ENCODE peak calls at places on chromosomes 11 and 22, in six cellular contexts. One of them, this sample, is unnamed.

GRCh38 chr11:91922846-91923245 is 301.8 kb upstream of the FAT3 start:
- DNase-seq in thoracic aorta: no peak
- DNase-seq in left ventricle myocardium inferior: no peak
- DNase-seq in tibial artery: no peak
- DNase-seq in psoas muscle: no peak
- DNase-seq in left lung: no peak
- DNase-seq in this sample: no peak

GRCh38 chr11:18768472-18768901 is 23.1 kb downstream of the PTPN5 start:
- DNase-seq in tibial artery: no peak
- DNase-seq in left lung: no peak
- DNase-seq in thoracic aorta: no peak
- DNase-seq in left ventricle myocardium inferior: no peak
- DNase-seq in psoas muscle: no peak
- DNase-seq in this sample: no peak

GRCh38 chr11:61489833-61490585 is 18.5 kb upstream of the LRRC10B start:
- DNase-seq in tibial artery: no peak
- DNase-seq in thoracic aorta: no peak
- DNase-seq in left lung: no peak
- DNase-seq in left ventricle myocardium inferior: peak; percentile 40
- DNase-seq in psoas muscle: no peak
- DNase-seq in this sample: no peak

GRCh38 chr22:26702906-26703830 is 45.8 kb downstream of the MIAT start:
- DNase-seq in psoas muscle: no peak
- DNase-seq in left lung: no peak
- DNase-seq in thoracic aorta: no peak
- DNase-seq in left ventricle myocardium inferior: no peak
- DNase-seq in tibial artery: no peak
- DNase-seq in this sample: no peak

GRCh38 chr22:46031965-46032851 is 55.2 kb upstream of the WNT7B start:
- DNase-seq in psoas muscle: no peak
- DNase-seq in left ventricle myocardium inferior: peak; percentile 16
- DNase-seq in left lung: no peak
- DNase-seq in tibial artery: peak; percentile 24
- DNase-seq in thoracic aorta: no peak
- DNase-seq in this sample: peak; percentile 72

GRCh38 chr22:43136255-43136654 is 6.9 kb downstream of the MCAT start:
- DNase-seq in left ventricle myocardium inferior: peak; percentile 41
- DNase-seq in tibial artery: no peak
- DNase-seq in psoas muscle: no peak
- DNase-seq in thoracic aorta: no peak
- DNase-seq in left lung: peak; percentile 82
- DNase-seq in this sample: no peak

GRCh38 chr11:126232683-126233082 is 21.1 kb downstream of the FAM118B start:
- DNase-seq in thoracic aorta: no peak
- DNase-seq in psoas muscle: no peak
- DNase-seq in tibial artery: no peak
- DNase-seq in left lung: no peak
- DNase-seq in left ventricle myocardium inferior: no peak
- DNase-seq in this sample: no peak

GRCh38 chr22:49349181-49349835 is 478.4 kb downstream of the BRD1 start:
- DNase-seq in thoracic aorta: no peak
- DNase-seq in left lung: no peak
- DNase-seq in left ventricle myocardium inferior: no peak
- DNase-seq in tibial artery: no peak
- DNase-seq in psoas muscle: peak; percentile 20
- DNase-seq in this sample: no peak

GRCh38 chr11:38791346-38791961 is 2193.4 kb upstream of the RAG2 start:
- DNase-seq in left lung: no peak
- DNase-seq in tibial artery: no peak
- DNase-seq in left ventricle myocardium inferior: no peak
- DNase-seq in psoas muscle: no peak
- DNase-seq in thoracic aorta: no peak
- DNase-seq in this sample: no peak

GRCh38 chr11:8331767-8332166 is 68.1 kb upstream of the LMO1 start:
- DNase-seq in left ventricle myocardium inferior: no peak
- DNase-seq in left lung: no peak
- DNase-seq in psoas muscle: no peak
- DNase-seq in tibial artery: no peak
- DNase-seq in thoracic aorta: no peak
- DNase-seq in this sample: no peak

GRCh38 chr11:69350040-69350439 is 56.1 kb downstream of the MYEOV start:
- DNase-seq in left lung: no peak
- DNase-seq in tibial artery: no peak
- DNase-seq in left ventricle myocardium inferior: no peak
- DNase-seq in psoas muscle: no peak
- DNase-seq in thoracic aorta: no peak
- DNase-seq in this sample: no peak

GRCh38 chr22:27980424-27981148 is 61.5 kb upstream of the PITPNB start:
- DNase-seq in thoracic aorta: no peak
- DNase-seq in psoas muscle: no peak
- DNase-seq in tibial artery: no peak
- DNase-seq in left ventricle myocardium inferior: no peak
- DNase-seq in left lung: no peak
- DNase-seq in this sample: peak; percentile 29

GRCh38 chr22:24105018-24105360 is 76.3 kb upstream of the SUSD2 start:
- DNase-seq in tibial artery: peak; percentile 58
- DNase-seq in thoracic aorta: no peak
- DNase-seq in left ventricle myocardium inferior: no peak
- DNase-seq in psoas muscle: no peak
- DNase-seq in left lung: no peak
- DNase-seq in this sample: no peak

GRCh38 chr11:1454576-1454975 is 32.0 kb downstream of the MOB2 start:
- DNase-seq in tibial artery: no peak
- DNase-seq in thoracic aorta: no peak
- DNase-seq in left ventricle myocardium inferior: no peak
- DNase-seq in psoas muscle: no peak
- DNase-seq in left lung: no peak
- DNase-seq in this sample: no peak

GRCh38 chr11:110069158-110069737 is 23.9 kb upstream of the ZC3H12C start:
- DNase-seq in psoas muscle: peak; percentile 86
- DNase-seq in thoracic aorta: no peak
- DNase-seq in left lung: no peak
- DNase-seq in tibial artery: peak; percentile 53
- DNase-seq in left ventricle myocardium inferior: peak; percentile 72
- DNase-seq in this sample: no peak

GRCh38 chr22:19996694-19997384 is 19.8 kb downstream of the ARVCF start:
- DNase-seq in left lung: peak; percentile 50
- DNase-seq in psoas muscle: peak; percentile 44
- DNase-seq in thoracic aorta: no peak
- DNase-seq in tibial artery: no peak
- DNase-seq in left ventricle myocardium inferior: no peak
- DNase-seq in this sample: no peak

GRCh38 chr11:64251722-64251985 is 324 bp downstream of the PLCB3 start:
- DNase-seq in tibial artery: no peak
- DNase-seq in thoracic aorta: no peak
- DNase-seq in psoas muscle: no peak
- DNase-seq in left lung: no peak
- DNase-seq in left ventricle myocardium inferior: no peak
- DNase-seq in this sample: no peak

GRCh38 chr11:16412525-16413194 is 56.3 kb upstream of the SOX6 start:
- DNase-seq in thoracic aorta: no peak
- DNase-seq in left lung: no peak
- DNase-seq in left ventricle myocardium inferior: no peak
- DNase-seq in tibial artery: no peak
- DNase-seq in psoas muscle: no peak
- DNase-seq in this sample: no peak

GRCh38 chr11:92978226-92979111 is 9.0 kb downstream of the MTNR1B start:
- DNase-seq in left ventricle myocardium inferior: peak; percentile 28
- DNase-seq in psoas muscle: no peak
- DNase-seq in tibial artery: no peak
- DNase-seq in thoracic aorta: no peak
- DNase-seq in left lung: no peak
- DNase-seq in this sample: no peak

GRCh38 chr11:92787638-92788037 is 181.8 kb upstream of the MTNR1B start:
- DNase-seq in thoracic aorta: no peak
- DNase-seq in left ventricle myocardium inferior: no peak
- DNase-seq in psoas muscle: no peak
- DNase-seq in tibial artery: no peak
- DNase-seq in left lung: no peak
- DNase-seq in this sample: no peak

DNA sequence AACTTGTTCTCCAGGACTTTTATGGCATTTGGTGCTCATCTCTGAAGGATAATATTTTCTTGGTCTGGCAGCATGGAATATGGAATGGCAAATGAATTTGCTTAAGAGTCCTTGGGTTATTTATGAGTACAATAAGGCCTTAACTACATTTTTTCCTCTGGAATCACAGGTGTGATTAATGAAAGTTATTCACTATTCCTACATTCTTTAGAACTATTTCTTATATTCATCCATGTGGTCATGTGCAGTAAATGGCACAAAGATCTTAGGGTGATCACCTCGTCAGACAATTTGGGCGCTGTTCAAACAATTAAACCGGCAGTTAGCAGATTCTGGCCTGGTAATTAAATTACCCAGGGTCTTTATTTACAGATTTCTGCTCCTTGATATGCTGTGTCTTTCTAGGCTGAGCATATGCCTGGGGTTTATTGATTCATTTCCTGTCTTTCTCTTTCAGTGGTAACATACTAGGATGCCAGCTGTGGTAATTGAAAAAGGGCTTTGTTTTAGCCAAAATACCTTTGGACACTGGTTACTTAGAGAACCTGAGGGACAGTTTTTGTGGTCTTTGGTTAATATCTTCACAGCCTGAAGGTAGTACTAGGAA is 31.6 kb downstream of the SIK2 start:
- DNase-seq in thoracic aorta: no peak
- DNase-seq in left lung: no peak
- DNase-seq in tibial artery: no peak
- DNase-seq in psoas muscle: no peak
- DNase-seq in left ventricle myocardium inferior: no peak
- DNase-seq in this sample: no peak
- H3K27ac ChIP-seq in thoracic aorta: no peak overlapping the region
- H3K27ac ChIP-seq in left lung: peak overlapping the region; percentile 58
- H3K27ac ChIP-seq in tibial artery: no peak overlapping the region
- H3K27ac ChIP-seq in psoas muscle: peak overlapping the region; percentile 56
- H3K27ac ChIP-seq in left ventricle myocardium inferior: peak overlapping the region; percentile 54
- H3K27ac ChIP-seq in this sample: no peak overlapping the region

DNA sequence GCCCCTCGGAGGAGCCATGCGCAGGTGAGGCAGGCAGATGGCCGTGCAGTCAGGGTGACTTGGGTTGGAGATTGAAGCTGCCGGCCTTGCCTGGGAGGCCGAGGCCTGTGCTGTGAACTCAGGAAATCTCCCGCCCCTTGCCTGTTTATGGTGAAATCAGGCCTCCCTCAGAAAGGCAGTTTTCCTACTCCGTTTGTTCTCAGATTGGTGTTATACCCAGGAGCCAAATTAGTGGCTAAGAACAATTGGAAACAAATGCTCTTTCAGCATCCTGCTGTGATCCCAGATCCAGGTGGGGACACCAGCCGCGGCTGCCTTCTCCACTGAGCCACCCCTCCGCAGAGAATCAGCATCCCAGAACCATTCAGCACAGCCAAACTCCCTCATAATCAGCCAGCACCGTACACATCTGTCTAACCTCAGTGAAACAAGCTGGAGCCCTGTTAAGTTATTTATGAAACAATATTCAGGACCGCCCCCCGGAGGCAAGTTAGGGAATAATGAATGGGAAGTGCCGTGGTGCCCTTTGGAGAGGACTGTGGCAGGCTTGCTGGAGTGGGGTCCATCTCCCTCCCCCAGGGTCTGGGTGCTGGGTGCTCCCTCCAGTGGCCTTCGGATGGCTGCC is 60.0 kb downstream of the PKNOX2 start:
- DNase-seq in left ventricle myocardium inferior: no peak
- DNase-seq in tibial artery: peak; percentile 43
- DNase-seq in left lung: no peak
- DNase-seq in thoracic aorta: no peak
- DNase-seq in psoas muscle: no peak
- DNase-seq in this sample: no peak
- TF ChIP-seq CTCF in left ventricle myocardium inferior: peak; percentile 48
- TF ChIP-seq CTCF in tibial artery: peak; percentile 30
- TF ChIP-seq CTCF in left lung: no peak
- TF ChIP-seq CTCF in thoracic aorta: peak; percentile 42
- TF ChIP-seq CTCF in psoas muscle: peak; percentile 18
- TF ChIP-seq CTCF in this sample: no peak

DNA sequence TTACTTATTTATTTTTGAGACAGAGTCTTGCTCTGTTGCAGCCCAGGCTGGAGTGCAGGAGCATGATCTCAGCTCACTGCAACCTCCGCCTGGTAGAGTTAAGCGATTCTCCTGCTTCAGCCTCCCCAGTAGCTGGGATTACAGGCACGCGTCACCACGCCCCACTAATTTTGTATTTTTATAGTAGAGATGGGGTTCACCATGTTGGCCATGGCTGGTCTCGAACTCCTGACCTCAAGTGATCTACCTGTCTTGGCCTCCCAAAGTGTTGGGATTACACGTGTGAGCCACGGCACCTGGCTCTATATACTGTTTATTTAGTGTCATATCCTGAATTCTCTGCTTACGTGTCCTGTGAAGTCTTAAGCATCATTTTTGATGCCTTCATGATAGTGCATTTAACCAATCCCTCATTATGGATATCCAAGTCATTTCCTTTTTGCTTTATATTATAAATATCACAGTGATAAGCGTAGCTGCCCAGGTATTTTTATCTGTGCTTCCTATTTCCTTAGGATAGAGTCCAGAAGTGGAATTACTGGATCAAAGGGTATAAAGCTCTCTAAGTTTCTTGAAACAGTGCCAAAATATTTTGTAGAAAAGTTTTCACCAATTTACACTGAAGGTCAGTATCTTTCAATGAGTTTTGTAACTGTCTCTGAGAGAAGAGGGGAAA is 871 bp upstream of the SIDT2 start:
- DNase-seq in psoas muscle: no peak
- DNase-seq in thoracic aorta: no peak
- DNase-seq in left ventricle myocardium inferior: no peak
- DNase-seq in tibial artery: no peak
- DNase-seq in left lung: no peak
- DNase-seq in this sample: no peak
- H3K4me3 ChIP-seq in psoas muscle: peak overlapping the region; percentile 90
- H3K4me3 ChIP-seq in thoracic aorta: peak overlapping the region; percentile 95
- H3K4me3 ChIP-seq in left ventricle myocardium inferior: peak overlapping the region; percentile 95
- H3K4me3 ChIP-seq in tibial artery: peak overlapping the region; percentile 96
- H3K4me3 ChIP-seq in left lung: peak overlapping the region; percentile 88
- H3K4me3 ChIP-seq in this sample: peak overlapping the region; percentile 80

DNA sequence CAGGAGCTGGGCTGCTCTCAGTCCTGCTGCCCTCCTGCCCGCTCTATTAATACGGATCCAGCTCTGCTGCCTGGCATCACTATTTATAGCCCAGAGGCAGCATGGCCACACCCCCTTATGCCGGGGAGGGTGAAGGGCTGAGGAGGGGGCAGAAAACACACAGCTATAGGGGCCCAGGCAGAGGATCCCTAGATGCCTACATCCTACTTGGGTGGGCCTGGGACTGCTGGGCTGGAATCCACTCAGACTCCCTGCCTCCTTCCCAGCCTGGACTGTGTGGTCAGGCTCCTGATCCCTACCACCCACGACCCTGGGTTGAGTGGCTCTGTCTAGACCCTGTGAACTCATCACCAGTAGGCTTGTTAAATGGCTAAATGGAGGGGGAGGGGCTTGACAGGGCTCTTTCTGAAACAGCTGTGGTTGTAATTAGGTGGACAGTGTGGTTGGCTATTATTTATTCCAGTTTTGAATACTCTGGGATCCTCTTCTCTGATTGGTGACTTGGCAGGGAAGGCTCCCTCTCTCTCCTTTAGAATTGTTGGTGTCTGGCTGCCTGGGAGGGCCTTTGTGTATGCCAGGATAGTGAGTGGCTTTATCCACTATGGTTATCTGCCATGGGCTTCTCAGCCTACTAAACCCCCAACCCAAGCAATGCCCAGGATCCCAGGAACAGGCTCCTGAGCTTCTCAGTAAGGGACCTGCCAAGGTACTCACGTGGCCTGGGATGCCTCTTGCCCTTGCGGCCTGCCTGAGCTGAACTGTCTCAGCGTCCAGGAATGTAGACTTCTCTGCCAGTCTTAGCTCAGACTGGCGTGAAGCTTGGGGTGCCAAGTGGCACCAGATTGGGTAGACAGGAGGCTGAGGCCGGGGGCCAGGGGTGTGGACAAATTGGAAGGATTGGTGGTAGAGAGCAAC is 15.2 kb downstream of the PHLDB1 start:
- DNase-seq in tibial artery: no peak
- DNase-seq in psoas muscle: peak; percentile 88
- DNase-seq in left ventricle myocardium inferior: peak; percentile 62
- DNase-seq in thoracic aorta: no peak
- DNase-seq in left lung: peak; percentile 86
- DNase-seq in this sample: no peak
- H3K27ac ChIP-seq in tibial artery: peak overlapping the region; percentile 87
- H3K27ac ChIP-seq in psoas muscle: peak overlapping the region; percentile 88
- H3K27ac ChIP-seq in left ventricle myocardium inferior: peak overlapping the region; percentile 91
- H3K27ac ChIP-seq in thoracic aorta: peak overlapping the region; percentile 89
- H3K27ac ChIP-seq in left lung: peak overlapping the region; percentile 62
- H3K27ac ChIP-seq in this sample: peak overlapping the region; percentile 80

This sample was measured in coronary artery.